ENCODE peak calls at places on chromosome 22, in ten cellular contexts. D, G, P, L, X, I, T, V, J and Q are unnamed samples.

GRCh38 chr22:32607086-32607485 is 132.5 kb downstream of the FBXO7 start:
- DNase-seq in D (no peak), G (no peak), P (no peak), L (no peak), X (no peak), I (no peak), T (no peak), V (no peak), J (no peak), Q (no peak)

GRCh38 chr22:33450756-33451155 is 392.6 kb upstream of the SYN3 start:
- DNase-seq in D (no peak), G (no peak), P (no peak), L (no peak), X (no peak), I (no peak), T (no peak), V (no peak), J (no peak), Q (no peak)

GRCh38 chr22:44915441-44915840 is 94.4 kb downstream of the PHF21B start:
- DNase-seq in D (no peak), G (no peak), P (no peak), L (no peak), X (no peak), I (no peak), T (no peak), V (no peak), J (no peak), Q (no peak)

GRCh38 chr22:48920776-48921241 is 906.9 kb downstream of the BRD1 start:
- DNase-seq in D (no peak), G (no peak), P (no peak), L (no peak), X (no peak), I (peak; percentile 81), T (no peak), V (no peak), J (no peak), Q (no peak)

GRCh38 chr22:25039754-25040153 is 87.2 kb downstream of the KIAA1671 start:
- DNase-seq in D (no peak), G (no peak), P (no peak), L (no peak), X (no peak), I (no peak), T (no peak), V (no peak), J (no peak), Q (no peak)

GRCh38 chr22:49774499-49775151 is 53.0 kb downstream of the BRD1 start:
- DNase-seq in D (no peak), G (no peak), P (no peak), L (no peak), X (no peak), I (no peak), T (no peak), V (no peak), J (no peak), Q (no peak)

GRCh38 chr22:39800790-39801540 is 92.6 kb downstream of the ENTHD1 start:
- DNase-seq in D (no peak), G (no peak), P (peak; percentile 16), L (no peak), X (no peak), I (no peak), T (no peak), V (no peak), J (no peak), Q (no peak)

GRCh38 chr22:49667236-49667635 is 160.4 kb downstream of the BRD1 start:
- DNase-seq in D (no peak), G (no peak), P (no peak), L (no peak), X (no peak), I (no peak), T (peak; percentile 22), V (no peak), J (peak; percentile 62), Q (no peak)

GRCh38 chr22:31343235-31344191 is 2.6 kb downstream of the PATZ1 start:
- DNase-seq in D (peak; percentile 27), G (no peak), P (peak; percentile 80), L (peak; percentile 22), X (peak; percentile 68), I (no peak), T (peak; percentile 81), V (peak; percentile 80), J (peak; percentile 49), Q (no peak)

GRCh38 chr22:26561756-26562417 is 28.0 kb downstream of the TPST2 start:
- DNase-seq in D (peak; percentile 88), G (no peak), P (no peak), L (no peak), X (no peak), I (no peak), T (no peak), V (no peak), J (peak; percentile 74), Q (no peak)

GRCh38 chr22:23754220-23754919 is at the start of gene VPREB3:
- DNase-seq in D (no peak), G (no peak), P (no peak), L (no peak), X (no peak), I (no peak), T (no peak), V (no peak), J (no peak), Q (no peak)

GRCh38 chr22:36288571-36289405 is 35.9 kb downstream of the APOL1 start:
- DNase-seq in D (no peak), G (no peak), P (no peak), L (no peak), X (no peak), I (no peak), T (no peak), V (no peak), J (no peak), Q (no peak)

GRCh38 chr22:17828502-17829080 is 54.3 kb upstream of the BID start:
- DNase-seq in D (no peak), G (no peak), P (no peak), L (no peak), X (no peak), I (no peak), T (no peak), V (no peak), J (no peak), Q (no peak)
- TF ChIP-seq CTCF in D (no peak), G (no peak), P (no peak), L (no peak), X (no peak), I (no peak), T (no peak), V (no peak), J (no peak), Q (no peak)

GRCh38 chr22:43789452-43789851 is 22.7 kb downstream of the EFCAB6 start:
- DNase-seq in D (peak; percentile 65), G (peak; percentile 67), P (peak; percentile 76), L (peak; percentile 99), X (no peak), I (peak; percentile 92), T (peak; percentile 29), V (peak; percentile 78), J (peak; percentile 58), Q (no peak)
- TF ChIP-seq CTCF in D (no peak), G (no peak), P (no peak), L (peak; percentile 13), X (no peak), I (no peak), T (no peak), V (no peak), J (no peak), Q (no peak)

GRCh38 chr22:27625769-27626674 is 175.5 kb downstream of the MN1 start:
- DNase-seq in D (peak; percentile 36), G (no peak), P (no peak), L (no peak), X (no peak), I (no peak), T (no peak), V (peak; percentile 37), J (no peak), Q (no peak)

GRCh38 chr22:27626675-27627443 is 174.7 kb downstream of the MN1 start:
- DNase-seq in D (no peak), G (no peak), P (no peak), L (no peak), X (no peak), I (no peak), T (no peak), V (peak; percentile 97), J (no peak), Q (no peak)

GRCh38 chr22:27627901-27628300 is 173.7 kb downstream of the MN1 start:
- DNase-seq in D (no peak), G (no peak), P (no peak), L (no peak), X (no peak), I (no peak), T (no peak), V (no peak), J (no peak), Q (no peak)

GRCh38 chr22:27628341-27628740 is 173.2 kb downstream of the MN1 start:
- DNase-seq in D (no peak), G (no peak), P (no peak), L (no peak), X (no peak), I (no peak), T (no peak), V (no peak), J (no peak), Q (no peak)

GRCh38 chr22:27627444-27627833 is 174.1 kb downstream of the MN1 start:
- DNase-seq in D (no peak), G (no peak), P (no peak), L (no peak), X (no peak), I (no peak), T (no peak), V (peak; percentile 61), J (no peak), Q (no peak)
- TF ChIP-seq CTCF in D (no peak), G (no peak), P (no peak), L (no peak), X (no peak), I (no peak), T (no peak), V (peak; percentile 18), J (no peak), Q (peak; percentile 7)

GRCh38 chr22:19432092-19432844 is at the start of gene MRPL40:
- DNase-seq in D (peak; percentile 95), G (peak; percentile 54), P (peak; percentile 98), L (peak; percentile 93), X (peak; percentile 93), I (peak; percentile 96), T (peak; percentile 95), V (peak; percentile 96), J (peak; percentile 95), Q (peak; percentile 84)

GRCh38 chr22:19431641-19432091 is at the start of gene HIRA:
- DNase-seq in D (peak; percentile 76), G (peak; percentile 45), P (peak; percentile 87), L (peak; percentile 69), X (peak; percentile 84), I (no peak), T (peak; percentile 82), V (peak; percentile 83), J (peak; percentile 85), Q (no peak)

GRCh38 chr22:19434829-19435580 is 2.7 kb downstream of the MRPL40 start:
- DNase-seq in D (no peak), G (no peak), P (no peak), L (no peak), X (no peak), I (no peak), T (no peak), V (no peak), J (no peak), Q (no peak)

GRCh38 chr22:19429950-19430889 is 1.3 kb downstream of the HIRA start:
- DNase-seq in D (peak; percentile 59), G (peak; percentile 12), P (peak; percentile 79), L (peak; percentile 58), X (peak; percentile 89), I (no peak), T (peak; percentile 26), V (peak; percentile 50), J (no peak), Q (no peak)

GRCh38 chr22:19430890-19431541 is 517 bp downstream of the HIRA start:
- DNase-seq in D (peak; percentile 38), G (no peak), P (peak; percentile 80), L (peak; percentile 25), X (peak; percentile 14), I (no peak), T (peak; percentile 79), V (peak; percentile 22), J (peak; percentile 29), Q (no peak)
- TF ChIP-seq CTCF in D (no peak), G (peak; percentile 33), P (peak; percentile 8), L (peak; percentile 29), X (no peak), I (no peak), T (no peak), V (peak; percentile 20), J (no peak), Q (peak; percentile 10)